ENCODE peak calls at places on chromosome 18, in six cellular contexts. One of them, this sample, is unnamed.

GRCh38 chr18:12394428-12394827 is 13.3 kb upstream of the PRELID3A start:
- DNase-seq in IMR-90: no peak
- DNase-seq in NCI-H146: no peak
- DNase-seq in stimulated activated CD8-positive, alpha-beta memory T cell treated with anti-CD3 and anti-CD28 coated beads, Interleukin-15, amount 100 ng/mL, for 1 hour: no peak
- DNase-seq in Panc1: no peak
- DNase-seq in T1000: no peak
- DNase-seq in this sample: no peak

GRCh38 chr18:56789004-56789888 is 138.1 kb downstream of the WDR7 start:
- DNase-seq in IMR-90: peak; percentile 13
- DNase-seq in NCI-H146: peak; percentile 19
- DNase-seq in stimulated activated CD8-positive, alpha-beta memory T cell treated with anti-CD3 and anti-CD28 coated beads, Interleukin-15, amount 100 ng/mL, for 1 hour: no peak
- DNase-seq in Panc1: peak; percentile 13
- DNase-seq in T1000: no peak
- DNase-seq in this sample: no peak

GRCh38 chr18:28183418-28184078 is 6.6 kb upstream of the CDH2 start:
- DNase-seq in IMR-90: peak; percentile 46
- DNase-seq in NCI-H146: no peak
- DNase-seq in stimulated activated CD8-positive, alpha-beta memory T cell treated with anti-CD3 and anti-CD28 coated beads, Interleukin-15, amount 100 ng/mL, for 1 hour: no peak
- DNase-seq in Panc1: no peak
- DNase-seq in T1000: peak; percentile 28
- DNase-seq in this sample: no peak

GRCh38 chr18:45402485-45403056 is 212.7 kb upstream of the SLC14A2 start:
- DNase-seq in IMR-90: peak; percentile 31
- DNase-seq in NCI-H146: no peak
- DNase-seq in stimulated activated CD8-positive, alpha-beta memory T cell treated with anti-CD3 and anti-CD28 coated beads, Interleukin-15, amount 100 ng/mL, for 1 hour: no peak
- DNase-seq in Panc1: no peak
- DNase-seq in T1000: no peak
- DNase-seq in this sample: no peak

GRCh38 chr18:78169487-78169886 is 810.1 kb upstream of the SALL3 start:
- DNase-seq in IMR-90: no peak
- DNase-seq in NCI-H146: peak; percentile 53
- DNase-seq in stimulated activated CD8-positive, alpha-beta memory T cell treated with anti-CD3 and anti-CD28 coated beads, Interleukin-15, amount 100 ng/mL, for 1 hour: no peak
- DNase-seq in Panc1: no peak
- DNase-seq in T1000: no peak
- DNase-seq in this sample: no peak

GRCh38 chr18:70377317-70377799 is 88.5 kb downstream of the SOCS6 start:
- DNase-seq in IMR-90: no peak
- DNase-seq in NCI-H146: no peak
- DNase-seq in stimulated activated CD8-positive, alpha-beta memory T cell treated with anti-CD3 and anti-CD28 coated beads, Interleukin-15, amount 100 ng/mL, for 1 hour: no peak
- DNase-seq in Panc1: no peak
- DNase-seq in T1000: no peak
- DNase-seq in this sample: no peak

GRCh38 chr18:57267368-57267767 is 85.0 kb upstream of the ST8SIA3 start:
- DNase-seq in IMR-90: no peak
- DNase-seq in NCI-H146: peak; percentile 60
- DNase-seq in stimulated activated CD8-positive, alpha-beta memory T cell treated with anti-CD3 and anti-CD28 coated beads, Interleukin-15, amount 100 ng/mL, for 1 hour: no peak
- DNase-seq in Panc1: no peak
- DNase-seq in T1000: no peak
- DNase-seq in this sample: no peak

GRCh38 chr18:31977270-31977872 is 34.4 kb upstream of the TRAPPC8 start:
- DNase-seq in IMR-90: peak; percentile 54
- DNase-seq in NCI-H146: peak; percentile 59
- DNase-seq in stimulated activated CD8-positive, alpha-beta memory T cell treated with anti-CD3 and anti-CD28 coated beads, Interleukin-15, amount 100 ng/mL, for 1 hour: no peak
- DNase-seq in Panc1: no peak
- DNase-seq in T1000: no peak
- DNase-seq in this sample: no peak

GRCh38 chr18:67359868-67360838 is 156.4 kb downstream of the DSEL start:
- DNase-seq in IMR-90: peak; percentile 96
- DNase-seq in NCI-H146: no peak
- DNase-seq in stimulated activated CD8-positive, alpha-beta memory T cell treated with anti-CD3 and anti-CD28 coated beads, Interleukin-15, amount 100 ng/mL, for 1 hour: no peak
- DNase-seq in Panc1: peak; percentile 81
- DNase-seq in T1000: peak; percentile 36
- DNase-seq in this sample: no peak

GRCh38 chr18:9422816-9423519 is 52.3 kb upstream of the RALBP1 start:
- DNase-seq in IMR-90: no peak
- DNase-seq in NCI-H146: no peak
- DNase-seq in stimulated activated CD8-positive, alpha-beta memory T cell treated with anti-CD3 and anti-CD28 coated beads, Interleukin-15, amount 100 ng/mL, for 1 hour: no peak
- DNase-seq in Panc1: no peak
- DNase-seq in T1000: no peak
- DNase-seq in this sample: no peak

GRCh38 chr18:23106575-23106974 is 28.7 kb upstream of the CABLES1 start:
- DNase-seq in IMR-90: peak; percentile 96
- DNase-seq in NCI-H146: no peak
- DNase-seq in stimulated activated CD8-positive, alpha-beta memory T cell treated with anti-CD3 and anti-CD28 coated beads, Interleukin-15, amount 100 ng/mL, for 1 hour: no peak
- DNase-seq in Panc1: peak; percentile 93
- DNase-seq in T1000: peak; percentile 80
- DNase-seq in this sample: no peak

GRCh38 chr18:47175283-47175894 is 775 bp downstream of the IER3IP1 start:
- DNase-seq in IMR-90: no peak
- DNase-seq in NCI-H146: no peak
- DNase-seq in stimulated activated CD8-positive, alpha-beta memory T cell treated with anti-CD3 and anti-CD28 coated beads, Interleukin-15, amount 100 ng/mL, for 1 hour: no peak
- DNase-seq in Panc1: no peak
- DNase-seq in T1000: no peak
- DNase-seq in this sample: no peak

GRCh38 chr18:42011053-42011452 is 56.0 kb downstream of the PIK3C3 start:
- DNase-seq in IMR-90: no peak
- DNase-seq in NCI-H146: no peak
- DNase-seq in stimulated activated CD8-positive, alpha-beta memory T cell treated with anti-CD3 and anti-CD28 coated beads, Interleukin-15, amount 100 ng/mL, for 1 hour: no peak
- DNase-seq in Panc1: no peak
- DNase-seq in T1000: no peak
- DNase-seq in this sample: no peak

GRCh38 chr18:25233582-25234362 is 118.2 kb downstream of the ZNF521 start:
- DNase-seq in IMR-90: peak; percentile 44
- DNase-seq in NCI-H146: no peak
- DNase-seq in stimulated activated CD8-positive, alpha-beta memory T cell treated with anti-CD3 and anti-CD28 coated beads, Interleukin-15, amount 100 ng/mL, for 1 hour: no peak
- DNase-seq in Panc1: no peak
- DNase-seq in T1000: no peak
- DNase-seq in this sample: no peak

GRCh38 chr18:64994370-64994769 is 756.4 kb upstream of the CDH7 start:
- DNase-seq in IMR-90: no peak
- DNase-seq in NCI-H146: peak; percentile 95
- DNase-seq in stimulated activated CD8-positive, alpha-beta memory T cell treated with anti-CD3 and anti-CD28 coated beads, Interleukin-15, amount 100 ng/mL, for 1 hour: no peak
- DNase-seq in Panc1: no peak
- DNase-seq in T1000: no peak
- DNase-seq in this sample: no peak

GRCh38 chr18:29271496-29271895 is 1094.6 kb upstream of the CDH2 start:
- DNase-seq in IMR-90: peak; percentile 43
- DNase-seq in NCI-H146: no peak
- DNase-seq in stimulated activated CD8-positive, alpha-beta memory T cell treated with anti-CD3 and anti-CD28 coated beads, Interleukin-15, amount 100 ng/mL, for 1 hour: no peak
- DNase-seq in Panc1: no peak
- DNase-seq in T1000: no peak
- DNase-seq in this sample: no peak

GRCh38 chr18:79797518-79798345 is at the start of gene KCNG2:
- DNase-seq in IMR-90: no peak
- DNase-seq in NCI-H146: peak; percentile 41
- DNase-seq in stimulated activated CD8-positive, alpha-beta memory T cell treated with anti-CD3 and anti-CD28 coated beads, Interleukin-15, amount 100 ng/mL, for 1 hour: no peak
- DNase-seq in Panc1: no peak
- DNase-seq in T1000: no peak
- DNase-seq in this sample: no peak

GRCh38 chr18:12492907-12493306 is 85.2 kb downstream of the PRELID3A start:
- DNase-seq in IMR-90: no peak
- DNase-seq in NCI-H146: no peak
- DNase-seq in stimulated activated CD8-positive, alpha-beta memory T cell treated with anti-CD3 and anti-CD28 coated beads, Interleukin-15, amount 100 ng/mL, for 1 hour: no peak
- DNase-seq in Panc1: no peak
- DNase-seq in T1000: no peak
- DNase-seq in this sample: no peak

GRCh38 chr18:41145526-41145925 is 809.5 kb upstream of the PIK3C3 start:
- DNase-seq in IMR-90: no peak
- DNase-seq in NCI-H146: peak; percentile 24
- DNase-seq in stimulated activated CD8-positive, alpha-beta memory T cell treated with anti-CD3 and anti-CD28 coated beads, Interleukin-15, amount 100 ng/mL, for 1 hour: no peak
- DNase-seq in Panc1: no peak
- DNase-seq in T1000: no peak
- DNase-seq in this sample: no peak

This sample was measured in central memory CD8-positive, alpha-beta T cell.